ENCODE peak calls at places on chromosomes 12 and 14, in four cellular contexts. O is left ventricle myocardium inferior; B is activated CD8-positive, alpha-beta memory T cell treated with anti-CD3 and anti-CD28 coated beads, Interleukin-2, amount 10 ng/mL, durations not matched to agents 7 days and 5 days; D is GM19239. P is an unnamed sample.

GRCh38 chr12:76762556-76762955 is 1.4 kb upstream of the ZDHHC17 start:
- DNase-seq in O (no peak), B (no peak), D (no peak), P (no peak)

GRCh38 chr12:3644103-3644502 is 108.8 kb downstream of the CRACR2A start:
- DNase-seq in O (no peak), B (no peak), D (no peak), P (no peak)

GRCh38 chr14:62002636-62003035 is 240.4 kb downstream of the SNAPC1 start:
- DNase-seq in O (no peak), B (no peak), D (no peak), P (no peak)

GRCh38 chr12:122850695-122851350 is 15.6 kb downstream of the HIP1R start:
- DNase-seq in O (no peak), B (no peak), D (no peak), P (no peak)

GRCh38 chr14:38419579-38419978 is 163.7 kb upstream of the CLEC14A start:
- DNase-seq in O (no peak), B (no peak), D (no peak), P (no peak)

GRCh38 chr14:38089123-38089522 is 118.6 kb upstream of the SSTR1 start:
- DNase-seq in O (no peak), B (no peak), D (no peak), P (no peak)

GRCh38 chr14:62373889-62374394 is 611.7 kb downstream of the SNAPC1 start:
- DNase-seq in O (no peak), B (no peak), D (no peak), P (no peak)

GRCh38 chr12:27493260-27493935 is 30.6 kb upstream of the PPFIBP1 start:
- DNase-seq in O (no peak), B (no peak), D (no peak), P (no peak)

GRCh38 chr12:89574736-89575208 is 48.9 kb upstream of the POC1B start:
- DNase-seq in O (no peak), B (no peak), D (no peak), P (no peak)

GRCh38 chr12:13559318-13559978 is 362.9 kb downstream of the EMP1 start:
- DNase-seq in O (no peak), B (no peak), D (no peak), P (no peak)

GRCh38 chr12:94172031-94172430 is 23.7 kb downstream of the PLXNC1 start:
- DNase-seq in O (no peak), B (peak), D (no peak), P (no peak)

GRCh38 chr12:49055978-49056754 is 4.4 kb downstream of the KMT2D start:
- DNase-seq in O (peak), B (peak), D (peak), P (no peak)

GRCh38 chr14:34423445-34423844 is 38.6 kb downstream of the SPTSSA start:
- DNase-seq in O (no peak), B (no peak), D (no peak), P (no peak)

GRCh38 chr12:104177663-104178501 is 37.7 kb upstream of the TXNRD1 start:
- DNase-seq in O (peak), B (peak), D (no peak), P (peak)

GRCh38 chr12:11059784-11060183 is 2.3 kb downstream of the TAS2R46 start:
- DNase-seq in O (no peak), B (no peak), D (no peak), P (no peak)

GRCh38 chr14:26730929-26731618 is 133.2 kb upstream of the NOVA1 start:
- DNase-seq in O (no peak), B (no peak), D (no peak), P (no peak)

GRCh38 chr14:92848941-92849340 is 54.8 kb downstream of the GOLGA5 start:
- DNase-seq in O (no peak), B (no peak), D (no peak), P (no peak)

GRCh38 chr12:86122846-86123468 is 133.2 kb downstream of the MGAT4C start:
- DNase-seq in O (no peak), B (no peak), D (no peak), P (no peak)

GRCh38 chr12:49798934-49799333 is 29.3 kb downstream of the NCKAP5L start:
- DNase-seq in O (no peak), B (no peak), D (no peak), P (no peak)

GRCh38 chr14:50156111-50156510 is 39.7 kb upstream of the VCPKMT start:
- DNase-seq in O (no peak), B (no peak), D (no peak), P (no peak)

GRCh38 chr14:56172571-56172971 is 54.4 kb downstream of the PELI2 start:
- DNase-seq in O (no peak), B (no peak), D (no peak), P (no peak)

GRCh38 chr12:48977290-48978281 is 536 bp upstream of the WNT1 start:
- DNase-seq in O (no peak), B (peak), D (no peak), P (peak)

GRCh38 chr12:65098364-65098763 is 22.7 kb downstream of the WIF1 start:
- DNase-seq in O (no peak), B (no peak), D (no peak), P (no peak)